ENCODE peak calls at places on chromosome 20, in seven cellular contexts. W, N, L, V, Z, E and O are unnamed samples.
A peak's percentile ranks its signal among the peaks of the same experiment; 100 is the strongest.

GRCh38 chr20:4601630-4602296 is 119.9 kb upstream of the PRND start:
- DNase-seq in V (peak; percentile 79), W (peak; percentile 36), Z (no peak), L (peak; percentile 45), N (no peak), E (no peak), O (no peak)

GRCh38 chr20:53926428-53927028 is 143.9 kb downstream of the BCAS1 start:
- DNase-seq in W (peak; percentile 91), N (peak; percentile 79), L (peak; percentile 91), V (peak; percentile 21), E (no peak), Z (peak; percentile 95), O (peak; percentile 97)

GRCh38 chr20:53901064-53901463 is 169.3 kb downstream of the BCAS1 start:
- DNase-seq in L (peak; percentile 65), N (peak; percentile 67), V (no peak), W (peak; percentile 95), Z (no peak), E (no peak), O (peak; percentile 78)

GRCh38 chr20:23161968-23162696 is 76.0 kb upstream of the CD93 start:
- DNase-seq in Z (peak; percentile 70), E (peak; percentile 95), N (no peak), W (peak; percentile 12), L (peak; percentile 72), V (no peak), O (peak; percentile 69)

GRCh38 chr20:5719861-5720401 is 30.3 kb upstream of the SHLD1 start:
- DNase-seq in E (no peak), W (peak; percentile 41), V (no peak), N (no peak), Z (no peak), L (peak; percentile 30), O (peak; percentile 73)

GRCh38 chr20:20702330-20703245 is 9.9 kb downstream of the RALGAPA2 start:
- DNase-seq in N (no peak), V (no peak), E (no peak), L (no peak), Z (no peak), W (no peak), O (no peak)

GRCh38 chr20:59643616-59644061 is 39.3 kb downstream of the PHACTR3 start:
- DNase-seq in L (no peak), N (no peak), Z (no peak), V (peak; percentile 61), E (no peak), W (no peak), O (no peak)

GRCh38 chr20:57616143-57616951 is 3.9 kb downstream of the ZBP1 start:
- DNase-seq in N (no peak), L (no peak), Z (no peak), V (no peak), E (peak; percentile 42), W (no peak), O (no peak)

GRCh38 chr20:3456648-3457047 is 14.2 kb upstream of the ATRN start:
- DNase-seq in W (no peak), E (no peak), Z (no peak), V (no peak), L (no peak), N (no peak), O (no peak)

GRCh38 chr20:9375221-9375681 is 139.1 kb upstream of the LAMP5 start:
- DNase-seq in W (peak; percentile 72), Z (no peak), L (peak; percentile 48), V (no peak), E (no peak), N (no peak), O (peak; percentile 94)

GRCh38 chr20:63441136-63441776 is 31.2 kb downstream of the KCNQ2 start:
- DNase-seq in L (no peak), E (no peak), W (no peak), Z (no peak), V (no peak), N (no peak), O (no peak)

GRCh38 chr20:33337531-33338165 is 54.6 kb downstream of the BPIFB1 start:
- DNase-seq in E (no peak), L (no peak), Z (no peak), V (no peak), W (no peak), N (no peak), O (no peak)

GRCh38 chr20:22383156-22383555 is 201.2 kb downstream of the FOXA2 start:
- DNase-seq in Z (no peak), V (no peak), L (no peak), N (no peak), W (no peak), E (no peak), O (no peak)

GRCh38 chr20:59207742-59208357 is 44.2 kb downstream of the ZNF831 start:
- DNase-seq in W (peak; percentile 34), Z (no peak), V (peak; percentile 55), E (peak; percentile 67), N (no peak), L (no peak), O (no peak)

GRCh38 chr20:34143951-34144350 is 31.9 kb upstream of the EIF2S2 start:
- DNase-seq in L (no peak), N (no peak), E (no peak), Z (no peak), W (peak; percentile 34), V (no peak), O (no peak)

GRCh38 chr20:11156922-11157321 is 483.1 kb upstream of the JAG1 start:
- DNase-seq in W (no peak), Z (no peak), N (no peak), L (no peak), V (no peak), E (no peak), O (no peak)

GRCh38 chr20:52190437-52191131 is 995 bp downstream of the ZFP64 start:
- DNase-seq in N (no peak), L (peak; percentile 32), Z (no peak), V (no peak), W (peak; percentile 39), E (no peak), O (peak; percentile 60)

GRCh38 chr20:24694157-24694726 is 224.8 kb downstream of the SYNDIG1 start:
- DNase-seq in V (no peak), N (no peak), E (no peak), Z (no peak), W (no peak), L (no peak), O (no peak)

GRCh38 chr20:38260378-38261053 is at the start of gene KIAA1755:
- DNase-seq in N (no peak), Z (no peak), E (peak; percentile 69), L (peak; percentile 39), V (peak; percentile 78), W (peak; percentile 43), O (no peak)

GRCh38 chr20:62874745-62875344 is 13.2 kb upstream of the TCFL5 start:
- DNase-seq in L (no peak), N (no peak), V (no peak), W (no peak), E (peak; percentile 6), Z (no peak), O (peak; percentile 72)

GRCh38 chr20:59044295-59044694 is 1.7 kb upstream of the PRELID3B start:
- DNase-seq in Z (no peak), W (no peak), N (no peak), L (no peak), V (no peak), E (no peak), O (no peak)